ENCODE peak calls at places on chromosomes 2 and 18, in five cellular contexts. Z, J, U, W and C are unnamed samples.

GRCh38 chr2:127381762-127382161 is 6.0 kb downstream of the MAP3K2 start:
- DNase-seq in Z (no peak), J (no peak), U (no peak), W (no peak), C (no peak)

GRCh38 chr18:61893304-61893970 is 630 bp upstream of the RNF152 start:
- DNase-seq in Z (peak), J (peak), U (no peak), W (no peak), C (no peak)

GRCh38 chr2:71963295-71963694 is 184.4 kb downstream of the CYP26B1 start:
- DNase-seq in Z (no peak), J (no peak), U (no peak), W (no peak), C (no peak)

GRCh38 chr2:159148891-159149290 is 137.6 kb downstream of the WDSUB1 start:
- DNase-seq in Z (no peak), J (no peak), U (no peak), W (no peak), C (no peak)

GRCh38 chr18:62897153-62897552 is 181.8 kb downstream of the PHLPP1 start:
- DNase-seq in Z (no peak), J (no peak), U (no peak), W (no peak), C (no peak)

GRCh38 chr2:106572541-106573148 is 85.5 kb downstream of the CD8B2 start:
- DNase-seq in Z (peak), J (peak), U (no peak), W (peak), C (peak)

GRCh38 chr2:851680-852079 is 99.0 kb upstream of the SNTG2 start:
- DNase-seq in Z (peak), J (no peak), U (no peak), W (no peak), C (no peak)

GRCh38 chr2:131105950-131106801 is 1.0 kb downstream of the PLEKHB2 start:
- DNase-seq in Z (no peak), J (peak), U (peak), W (peak), C (no peak)

GRCh38 chr2:43300781-43301586 is 74.6 kb upstream of the ZFP36L2 start:
- DNase-seq in Z (no peak), J (no peak), U (no peak), W (peak), C (no peak)

GRCh38 chr18:13103366-13103765 is 112.2 kb downstream of the CEP192 start:
- DNase-seq in Z (no peak), J (peak), U (no peak), W (no peak), C (peak)

GRCh38 chr2:19020144-19021099 is 338.0 kb downstream of the OSR1 start:
- DNase-seq in Z (no peak), J (no peak), U (no peak), W (peak), C (no peak)

GRCh38 chr2:162365392-162365791 is 21.5 kb downstream of the GCA start:
- DNase-seq in Z (no peak), J (no peak), U (no peak), W (no peak), C (no peak)

GRCh38 chr2:189252991-189253680 is 73.6 kb upstream of the COL5A2 start:
- DNase-seq in Z (no peak), J (no peak), U (no peak), W (no peak), C (no peak)

GRCh38 chr2:203908344-203909185 is 28.0 kb upstream of the ICOS start:
- DNase-seq in Z (no peak), J (no peak), U (no peak), W (no peak), C (no peak)
- H3K9ac ChIP-seq in Z (no peak), J (no peak), U (no peak), W (no peak), C (no peak)

GRCh38 chr2:200003444-200003843 is 48.1 kb downstream of the MAIP1 start:
- DNase-seq in Z (no peak), J (no peak), U (no peak), W (no peak), C (no peak)
- TF ChIP-seq ATF3 in Z (no peak), J (no peak), U (no peak), W (no peak), C (no peak)

DNA sequence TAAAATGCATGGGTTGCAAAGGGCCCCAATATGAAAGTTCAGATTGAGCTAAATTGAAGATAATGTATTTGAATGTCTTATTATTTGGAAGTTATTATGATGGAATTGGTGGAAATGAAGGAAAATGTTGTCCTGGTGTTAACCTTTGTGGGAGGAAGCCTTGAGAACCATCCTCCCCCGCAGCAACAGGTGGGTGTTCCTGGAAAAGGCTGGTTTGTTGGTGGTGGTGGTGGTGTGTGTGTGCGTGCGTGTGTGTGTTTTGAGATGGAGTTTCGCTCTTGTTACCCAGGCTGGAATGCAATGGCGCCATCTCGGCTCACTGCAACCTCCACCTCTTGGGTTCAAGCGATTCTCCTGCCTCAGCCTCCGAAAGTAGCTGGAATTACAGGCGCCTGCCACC is 36.2 kb downstream of the CHRNA1 start:
- DNase-seq in Z (no peak), J (no peak), U (no peak), W (no peak), C (no peak)
- H3K9ac ChIP-seq in Z (no peak), J (no peak), U (no peak), W (no peak), C (no peak)

GRCh38 chr2:172047486-172048194 is 37.7 kb upstream of the DLX1 start:
- DNase-seq in Z (no peak), J (peak), U (no peak), W (peak), C (no peak)
- TF ChIP-seq ATF3 in Z (no peak), J (no peak), U (no peak), W (no peak), C (no peak)

GRCh38 chr2:50953021-50953420 is 78.9 kb downstream of the NRXN1 start:
- DNase-seq in Z (no peak), J (no peak), U (no peak), W (peak), C (peak)

GRCh38 chr2:50950996-50951395 is 80.9 kb downstream of the NRXN1 start:
- DNase-seq in Z (no peak), J (no peak), U (no peak), W (no peak), C (no peak)

GRCh38 chr2:50952596-50952995 is 79.3 kb downstream of the NRXN1 start:
- DNase-seq in Z (no peak), J (no peak), U (no peak), W (no peak), C (peak)

GRCh38 chr2:50948691-50949090 is 83.2 kb downstream of the NRXN1 start:
- DNase-seq in Z (no peak), J (no peak), U (no peak), W (no peak), C (no peak)

GRCh38 chr2:50951416-50951815 is 80.5 kb downstream of the NRXN1 start:
- DNase-seq in Z (no peak), J (no peak), U (no peak), W (no peak), C (no peak)
- H3K9ac ChIP-seq in Z (no peak), J (no peak), U (no peak), W (no peak), C (no peak)

DNA sequence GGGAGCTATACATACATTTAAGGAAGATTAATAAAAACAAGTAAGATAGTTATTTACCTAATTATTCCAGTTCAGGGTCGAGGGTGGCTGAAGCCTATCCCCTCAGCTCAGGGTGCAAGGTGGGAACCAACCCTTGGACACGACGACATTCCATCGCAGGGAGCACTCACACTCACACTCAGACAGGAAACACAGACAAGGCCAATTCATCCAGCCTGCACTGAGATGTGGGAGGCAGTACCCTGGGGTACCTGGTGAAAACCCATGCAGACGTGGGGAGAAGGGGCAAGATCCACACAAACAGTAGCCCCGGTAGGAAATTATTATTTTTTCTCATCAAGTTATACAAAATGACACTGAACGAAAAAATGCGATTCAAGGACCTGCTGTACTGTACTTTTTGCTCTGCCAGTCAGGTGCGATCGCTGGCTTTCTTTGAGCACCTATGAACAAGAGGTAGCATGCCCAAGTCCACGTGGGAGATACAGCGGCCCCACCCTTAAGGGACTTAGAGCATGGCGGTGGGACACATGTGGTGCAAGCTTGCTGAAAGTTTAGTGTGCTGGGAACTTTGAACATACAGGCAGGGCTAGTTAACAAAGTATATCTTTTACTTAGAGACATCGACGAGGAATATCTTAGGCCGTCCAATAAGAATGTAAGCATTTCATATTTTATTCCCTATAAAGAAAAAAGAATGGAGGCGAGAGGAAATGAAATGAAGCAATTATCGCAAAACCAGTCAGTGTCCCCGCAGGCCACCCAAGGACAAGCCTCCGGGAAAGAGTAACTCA is 624 bp downstream of the METTL8 start:
- DNase-seq in Z (no peak), J (peak), U (no peak), W (peak), C (peak)
- TF ChIP-seq ATF3 in Z (no peak), J (no peak), U (no peak), W (no peak), C (no peak)

DNA sequence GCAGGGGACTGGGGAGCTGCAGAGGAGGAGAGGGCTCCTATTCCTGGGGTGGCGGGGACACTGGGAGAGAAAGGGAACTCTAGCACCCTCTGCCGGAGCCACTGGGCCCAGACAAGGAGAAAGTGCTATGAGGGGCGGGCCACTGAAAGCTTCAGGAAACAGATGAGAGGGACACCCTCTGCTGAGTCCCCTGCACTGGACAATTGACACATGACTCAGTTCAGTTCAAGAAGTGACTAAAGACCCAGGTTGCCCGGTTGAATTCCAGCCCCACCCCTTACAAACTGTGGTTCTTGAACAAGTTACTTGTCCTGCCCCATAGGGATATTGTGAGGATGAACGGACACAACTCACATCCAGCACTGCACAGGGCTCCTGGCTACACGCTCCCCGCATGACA is 5.0 kb downstream of the RUFY4 start:
- DNase-seq in Z (peak), J (peak), U (no peak), W (peak), C (peak)
- H3K9ac ChIP-seq in Z (no peak), J (no peak), U (no peak), W (no peak), C (no peak)

DNA sequence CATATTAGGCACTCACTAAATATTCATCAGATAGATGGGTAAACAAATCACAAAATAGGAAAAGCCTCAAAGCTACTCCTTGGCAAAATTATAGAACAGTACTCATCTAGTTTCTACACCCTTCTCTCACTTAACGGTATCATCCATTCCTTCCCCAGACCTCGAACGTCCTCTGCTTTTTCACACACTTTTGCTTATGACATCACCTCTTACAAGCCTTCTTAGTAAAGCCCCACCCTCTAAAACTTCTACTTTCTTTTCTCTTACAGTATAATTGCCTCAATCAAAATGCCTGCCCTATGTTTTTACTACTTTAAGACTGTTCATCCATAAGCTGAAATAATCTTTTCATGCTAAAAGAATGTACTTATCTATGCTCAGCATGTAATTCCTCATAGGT is 8.1 kb downstream of the CHN1 start:
- DNase-seq in Z (no peak), J (no peak), U (no peak), W (no peak), C (no peak)
- TF ChIP-seq ATF3 in Z (no peak), J (no peak), U (no peak), W (no peak), C (no peak)